ENCODE peak calls at places on chromosomes 13 and 19, in five cellular contexts. M, I, Y, J and Q are unnamed samples.

GRCh38 chr13:44103721-44104490 is 224.2 kb downstream of the LACC1 start:
- DNase-seq in M (no peak), I (no peak), Y (no peak), J (no peak), Q (no peak)

GRCh38 chr19:7848779-7849457 is 18.9 kb downstream of the EVI5L start:
- DNase-seq in M (no peak), I (no peak), Y (no peak), J (no peak), Q (no peak)

GRCh38 chr13:83378901-83379300 is 503.4 kb downstream of the SLITRK1 start:
- DNase-seq in M (no peak), I (no peak), Y (no peak), J (no peak), Q (no peak)

GRCh38 chr13:72850959-72851677 is 69.2 kb downstream of the PIBF1 start:
- DNase-seq in M (no peak), I (no peak), Y (no peak), J (no peak), Q (no peak)

GRCh38 chr13:49409008-49409407 is 34.9 kb downstream of the CAB39L start:
- DNase-seq in M (no peak), I (no peak), Y (no peak), J (no peak), Q (no peak)

GRCh38 chr19:38663957-38664502 is 16.6 kb downstream of the ACTN4 start:
- DNase-seq in M (no peak), I (no peak), Y (no peak), J (no peak), Q (no peak)

GRCh38 chr13:23915308-23915707 is 18.0 kb upstream of the C1QTNF9B start:
- DNase-seq in M (no peak), I (no peak), Y (peak), J (no peak), Q (no peak)

GRCh38 chr19:9912551-9913236 is 23.6 kb downstream of the OLFM2 start:
- DNase-seq in M (no peak), I (no peak), Y (no peak), J (no peak), Q (no peak)

GRCh38 chr19:33416307-33417215 is 43.1 kb downstream of the CEBPG start:
- DNase-seq in M (peak), I (peak), Y (peak), J (peak), Q (no peak)

GRCh38 chr13:24254151-24254810 is 55.1 kb upstream of the C1QTNF9 start:
- DNase-seq in M (no peak), I (no peak), Y (no peak), J (no peak), Q (no peak)

GRCh38 chr13:39273953-39274352 is 235.7 kb downstream of the NHLRC3 start:
- DNase-seq in M (peak), I (no peak), Y (no peak), J (no peak), Q (no peak)

GRCh38 chr19:1087813-1088418 is 7.3 kb downstream of the POLR2E start:
- DNase-seq in M (no peak), I (no peak), Y (no peak), J (no peak), Q (no peak)

GRCh38 chr13:60155978-60156377 is 7.8 kb downstream of the DIAPH3 start:
- DNase-seq in M (no peak), I (no peak), Y (no peak), J (no peak), Q (no peak)

GRCh38 chr19:41436664-41436951 is 3.1 kb downstream of the DMAC2 start:
- DNase-seq in M (no peak), I (no peak), Y (no peak), J (no peak), Q (no peak)

GRCh38 chr13:90686438-90686837 is 661.0 kb upstream of the MIR17HG start:
- DNase-seq in M (no peak), I (no peak), Y (no peak), J (no peak), Q (no peak)

GRCh38 chr13:35664747-35665146 is 188.3 kb upstream of the MAB21L1 start:
- DNase-seq in M (no peak), I (no peak), Y (no peak), J (no peak), Q (no peak)

GRCh38 chr13:46405457-46405856 is 18.4 kb upstream of the RUBCNL start:
- DNase-seq in M (no peak), I (no peak), Y (no peak), J (no peak), Q (no peak)

GRCh38 chr13:25906211-25906661 is 145.6 kb downstream of the SHISA2 start:
- DNase-seq in M (no peak), I (no peak), Y (no peak), J (no peak), Q (no peak)

GRCh38 chr13:21676611-21677021 is 5.7 kb downstream of the FGF9 start:
- DNase-seq in M (no peak), I (no peak), Y (no peak), J (no peak), Q (no peak)

GRCh38 chr19:5948697-5949564 is 29.0 kb downstream of the RANBP3 start:
- DNase-seq in M (no peak), I (no peak), Y (no peak), J (no peak), Q (no peak)

GRCh38 chr13:30998548-30999140 is 66.2 kb downstream of the TEX26 start:
- DNase-seq in M (no peak), I (no peak), Y (no peak), J (no peak), Q (no peak)

GRCh38 chr19:41323430-41324125 is 13.6 kb downstream of the CCDC97 start:
- DNase-seq in M (no peak), I (no peak), Y (peak), J (peak), Q (no peak)

GRCh38 chr13:44012910-44013309 is 133.2 kb downstream of the LACC1 start:
- DNase-seq in M (no peak), I (no peak), Y (no peak), J (no peak), Q (no peak)

GRCh38 chr13:98080280-98080679 is 62.6 kb upstream of the FARP1 start:
- DNase-seq in M (no peak), I (no peak), Y (no peak), J (no peak), Q (no peak)

GRCh38 chr19:2047449-2048103 is 3.5 kb downstream of the MKNK2 start:
- DNase-seq in M (no peak), I (no peak), Y (no peak), J (no peak), Q (no peak)

GRCh38 chr13:97346561-97347254 is 87.3 kb upstream of the RAP2A start:
- DNase-seq in M (no peak), I (no peak), Y (no peak), J (peak), Q (no peak)

GRCh38 chr13:58619396-58620113 is 988.0 kb downstream of the PCDH17 start:
- DNase-seq in M (no peak), I (no peak), Y (no peak), J (no peak), Q (no peak)

GRCh38 chr13:27822258-27822872 is 30.1 kb downstream of the GSX1 start:
- DNase-seq in M (no peak), I (no peak), Y (no peak), J (no peak), Q (no peak)

GRCh38 chr13:50222569-50223332 is 207.5 kb downstream of the KCNRG start:
- DNase-seq in M (peak), I (no peak), Y (no peak), J (no peak), Q (no peak)

GRCh38 chr19:913080-913748 is at the start of gene R3HDM4:
- DNase-seq in M (peak), I (no peak), Y (no peak), J (no peak), Q (no peak)

GRCh38 chr19:10189631-10190425 is 4.9 kb downstream of the DNMT1 start:
- DNase-seq in M (no peak), I (no peak), Y (no peak), J (no peak), Q (no peak)

GRCh38 chr13:20902438-20903163 is at the start of gene XPO4:
- DNase-seq in M (peak), I (no peak), Y (peak), J (no peak), Q (no peak)

GRCh38 chr13:112642061-112642460 is 47.8 kb upstream of the ATP11A start:
- DNase-seq in M (no peak), I (no peak), Y (no peak), J (no peak), Q (no peak)

GRCh38 chr19:41064974-41065569 is 23.2 kb upstream of the CYP2A13 start:
- DNase-seq in M (peak), I (peak), Y (no peak), J (peak), Q (no peak)

GRCh38 chr19:54418930-54419800 is 3.9 kb downstream of the TTYH1 start:
- DNase-seq in M (no peak), I (no peak), Y (no peak), J (no peak), Q (no peak)

GRCh38 chr19:18021121-18021755 is 13.3 kb downstream of the ARRDC2 start:
- DNase-seq in M (no peak), I (no peak), Y (no peak), J (no peak), Q (no peak)

GRCh38 chr19:40466219-40467006 is at the start of gene SPTBN4:
- DNase-seq in M (no peak), I (no peak), Y (no peak), J (no peak), Q (peak)

GRCh38 chr19:46784262-46785053 is 3.9 kb downstream of the SLC1A5 start:
- DNase-seq in M (peak), I (no peak), Y (peak), J (no peak), Q (peak)
- TF ChIP-seq SUZ12 in M (no peak), I (no peak), Y (no peak), J (no peak), Q (no peak)

GRCh38 chr19:51090471-51090870 is 7.8 kb upstream of the KLK14 start:
- DNase-seq in M (no peak), I (no peak), Y (no peak), J (no peak), Q (no peak)

GRCh38 chr19:51093066-51093465 is 10.4 kb upstream of the KLK14 start:
- DNase-seq in M (no peak), I (no peak), Y (peak), J (no peak), Q (no peak)

GRCh38 chr19:51093510-51094345 is 11.0 kb upstream of the KLK14 start:
- DNase-seq in M (no peak), I (no peak), Y (no peak), J (no peak), Q (no peak)

GRCh38 chr19:51091126-51091525 is 8.4 kb upstream of the KLK14 start:
- DNase-seq in M (no peak), I (no peak), Y (no peak), J (no peak), Q (no peak)

DNA sequence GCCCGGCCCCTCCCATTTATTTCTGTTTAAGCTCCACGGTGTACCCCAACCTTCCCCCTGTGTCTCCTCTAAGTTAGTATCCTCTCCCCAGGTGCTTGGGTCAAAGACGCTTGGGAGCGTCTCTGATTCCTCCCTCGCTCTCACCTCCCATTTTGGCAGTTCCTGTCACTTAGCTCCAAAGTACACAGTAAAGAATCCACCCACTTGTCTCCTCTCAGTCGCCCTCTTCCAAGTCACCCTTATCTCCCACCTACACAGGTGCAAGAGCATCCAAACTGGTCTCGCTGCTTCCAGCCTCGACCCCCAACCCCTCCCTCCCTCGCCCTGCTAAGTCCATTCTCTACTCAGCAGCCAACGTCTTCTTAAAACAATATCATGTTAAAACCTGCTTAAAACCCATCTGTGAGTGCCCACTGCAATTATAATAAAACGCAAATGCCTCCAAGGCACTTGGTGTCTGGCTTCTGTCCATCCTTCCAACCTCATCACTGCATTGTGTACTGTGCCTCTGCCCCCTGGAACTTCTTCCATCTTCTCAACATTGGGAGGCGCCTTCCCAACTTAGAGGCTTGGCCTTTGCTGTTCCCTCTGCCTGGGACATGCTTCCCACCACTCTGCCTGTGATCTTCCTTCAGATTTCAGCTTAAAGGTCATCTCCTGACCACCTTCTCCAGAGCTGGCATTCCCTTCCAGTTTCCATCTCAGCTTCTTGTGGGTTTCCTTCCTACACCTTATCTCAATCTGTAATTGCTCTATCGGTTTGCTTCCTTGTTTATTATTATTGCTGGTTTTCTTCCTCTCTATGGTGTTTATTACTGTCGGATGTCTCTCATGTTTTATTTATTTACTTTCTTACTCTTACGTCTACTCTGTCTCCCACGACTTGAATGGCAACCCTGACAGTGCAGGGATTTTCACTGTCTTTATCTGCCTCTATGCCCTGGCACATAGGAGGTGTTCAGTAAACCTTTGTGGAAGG is 9.5 kb upstream of the KLK14 start:
- DNase-seq in M (no peak), I (no peak), Y (no peak), J (no peak), Q (no peak)
- TF ChIP-seq SUZ12 in M (no peak), I (no peak), Y (no peak), J (no peak), Q (no peak)

GRCh38 chr13:109369357-109370052 is 416.9 kb downstream of the IRS2 start:
- DNase-seq in M (no peak), I (no peak), Y (no peak), J (no peak), Q (no peak)
- TF ChIP-seq SUZ12 in M (no peak), I (no peak), Y (no peak), J (no peak), Q (no peak)

DNA sequence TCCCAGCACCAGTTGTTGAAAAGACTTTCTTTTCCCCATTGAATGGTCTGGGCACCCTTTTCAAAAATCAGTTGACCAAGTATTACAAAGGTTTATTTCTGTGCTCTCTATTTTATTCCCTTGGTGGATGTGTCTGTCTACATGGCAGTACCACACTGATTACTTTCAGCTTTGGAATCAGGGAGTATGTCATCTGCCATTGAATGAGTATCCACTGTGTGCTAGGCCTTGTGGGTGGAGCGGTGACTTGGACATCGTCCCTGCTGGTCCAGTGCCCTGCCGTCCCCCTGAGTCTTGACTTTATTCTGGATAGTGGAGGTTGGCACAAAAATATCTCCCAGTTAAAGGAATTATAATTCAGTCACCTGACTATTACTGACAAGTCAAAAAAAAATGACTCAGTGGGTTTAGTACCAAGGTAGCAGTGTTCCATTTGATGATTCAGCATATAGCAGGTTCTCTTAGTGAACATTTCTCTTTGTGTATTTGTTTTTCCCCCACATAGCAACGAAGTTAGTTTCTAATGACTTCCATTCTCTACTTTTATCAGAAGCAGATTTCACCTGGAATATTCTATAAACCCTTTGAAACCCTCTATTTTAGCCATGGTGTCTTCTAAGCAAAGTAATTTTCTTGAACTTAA is 3.9 kb downstream of the UPF3A start:
- DNase-seq in M (no peak), I (no peak), Y (no peak), J (no peak), Q (no peak)
- TF ChIP-seq SUZ12 in M (no peak), I (no peak), Y (no peak), J (no peak), Q (no peak)

DNA sequence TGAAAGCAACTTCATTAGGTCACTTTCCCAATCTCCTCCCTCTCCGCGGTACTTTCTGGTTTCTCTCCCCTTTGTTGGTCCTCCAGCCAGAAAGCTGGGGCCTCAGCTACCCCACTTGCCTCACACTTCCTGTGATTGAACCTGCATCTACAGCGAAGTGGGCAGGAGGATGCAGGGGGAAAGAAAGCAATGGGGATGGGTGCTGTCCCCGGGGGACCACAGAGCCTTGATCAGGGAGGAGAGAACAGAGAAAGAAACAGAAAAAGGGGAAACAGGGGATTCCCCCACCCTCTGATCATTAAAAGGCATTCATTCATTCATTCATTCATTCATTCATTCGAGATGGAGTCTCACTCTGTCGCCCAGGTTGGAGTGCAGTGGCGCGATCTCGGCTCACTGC is 74.2 kb downstream of the TRPM4 start:
- DNase-seq in M (no peak), I (no peak), Y (no peak), J (no peak), Q (peak)
- TF ChIP-seq SUZ12 in M (no peak), I (no peak), Y (no peak), J (no peak), Q (no peak)

DNA sequence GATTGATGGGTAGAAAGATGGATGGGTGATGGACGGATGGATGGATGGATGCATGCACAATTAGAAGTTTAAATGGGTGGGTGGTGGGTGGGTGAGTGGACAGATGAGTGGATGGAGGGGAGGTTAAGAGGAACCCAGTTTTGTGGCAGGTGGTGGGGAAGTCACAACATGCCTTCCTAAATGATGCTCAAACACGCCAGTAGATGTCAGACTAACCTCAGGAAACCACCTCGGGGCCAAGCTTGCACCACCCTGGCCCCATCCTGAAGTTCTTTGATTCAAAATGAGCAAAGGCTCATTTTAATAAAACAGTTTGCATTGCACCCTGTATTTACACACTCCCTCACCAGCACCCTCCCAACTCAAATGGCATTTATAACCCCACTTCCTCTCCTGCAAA is 91.3 kb upstream of the CACNA1A start:
- DNase-seq in M (peak), I (no peak), Y (peak), J (peak), Q (peak)
- TF ChIP-seq SUZ12 in M (no peak), I (no peak), Y (no peak), J (no peak), Q (no peak)

DNA sequence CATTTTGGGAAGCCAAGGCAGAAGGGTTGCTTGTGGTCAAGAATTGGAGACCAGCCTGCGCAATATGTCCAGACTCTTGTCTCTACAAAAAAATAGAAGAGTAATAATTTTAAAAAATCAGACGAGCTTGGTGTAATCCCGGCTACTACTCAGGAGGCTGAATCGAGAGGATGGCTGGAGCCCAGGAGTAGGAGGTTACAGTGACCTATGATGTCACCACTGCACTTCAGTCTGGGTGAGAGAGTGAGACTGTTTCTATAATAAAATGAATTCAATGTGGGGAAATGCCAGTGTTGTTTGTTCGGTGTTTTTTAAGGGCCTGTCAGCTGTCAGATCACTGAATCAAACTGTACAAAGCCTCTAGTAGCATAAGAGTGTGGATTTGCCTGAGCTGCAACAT is 1.2 kb upstream of the FBXL3 start:
- DNase-seq in M (peak), I (no peak), Y (no peak), J (no peak), Q (no peak)
- TF ChIP-seq SUZ12 in M (no peak), I (no peak), Y (no peak), J (no peak), Q (no peak)

DNA sequence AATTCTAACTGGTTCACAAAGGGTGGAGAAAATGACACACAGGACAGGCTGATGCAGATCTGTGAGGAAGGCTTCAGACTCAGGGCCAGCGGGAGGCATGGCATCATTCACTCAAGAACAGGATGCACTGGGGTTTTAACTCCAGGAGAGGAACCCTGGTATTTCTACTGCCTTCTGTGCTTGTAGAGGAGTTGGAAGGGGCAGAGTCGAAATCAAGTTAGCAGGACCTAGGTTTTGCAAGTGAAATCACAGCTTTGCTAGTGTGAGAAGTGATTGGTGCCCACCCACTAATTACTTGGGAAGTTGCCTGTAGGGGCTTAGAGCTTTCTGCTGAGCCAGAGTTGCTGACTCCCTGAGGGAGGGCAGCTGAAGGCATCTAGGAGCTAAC is 92.7 kb downstream of the AKAP11 start:
- DNase-seq in M (no peak), I (no peak), Y (no peak), J (no peak), Q (no peak)
- TF ChIP-seq SUZ12 in M (no peak), I (no peak), Y (no peak), J (no peak), Q (no peak)

GRCh38 chr13:99614465-99614885 is 113.2 kb downstream of the TM9SF2 start:
- DNase-seq in M (no peak), I (no peak), Y (peak), J (no peak), Q (no peak)
- TF ChIP-seq SUZ12 in M (no peak), I (no peak), Y (no peak), J (no peak), Q (no peak)